ENCODE peak calls at places on chromosome 20, in eight cellular contexts. W, U, G, Y, V, C, L and X are unnamed samples.

GRCh38 chr20:22584922-22585785 is 782 bp upstream of the FOXA2 start:
- DNase-seq in W (no peak), U (no peak), G (no peak), Y (no peak), C (no peak), L (no peak), V (no peak), X (no peak)

GRCh38 chr20:50467618-50468373 is 42.4 kb upstream of the PTPN1 start:
- DNase-seq in V (no peak), G (peak), C (no peak), W (peak), U (peak), L (no peak), Y (no peak), X (peak)

GRCh38 chr20:57335392-57335791 is 5.8 kb downstream of the SPO11 start:
- DNase-seq in C (no peak), G (no peak), W (no peak), L (no peak), U (no peak), V (no peak), Y (no peak), X (peak)

GRCh38 chr20:24497851-24498250 is 28.4 kb downstream of the SYNDIG1 start:
- DNase-seq in G (no peak), C (no peak), Y (no peak), V (peak), L (no peak), W (peak), U (no peak), X (no peak)

GRCh38 chr20:41029150-41029872 is 689 bp downstream of the TOP1 start:
- DNase-seq in L (peak), V (peak), Y (peak), W (no peak), G (no peak), C (no peak), U (no peak), X (peak)

GRCh38 chr20:44776977-44777376 is 31.3 kb downstream of the KCNK15 start:
- DNase-seq in G (no peak), Y (no peak), U (no peak), C (no peak), W (peak), V (no peak), L (no peak), X (peak)

GRCh38 chr20:50695144-50695872 is 4.0 kb upstream of the RIPOR3 start:
- DNase-seq in L (no peak), U (no peak), Y (no peak), V (peak), C (no peak), G (no peak), W (no peak), X (no peak)

GRCh38 chr20:39880890-39881289 is 808.1 kb downstream of the MAFB start:
- DNase-seq in Y (no peak), C (no peak), W (no peak), V (no peak), L (no peak), U (no peak), G (no peak), X (peak)

GRCh38 chr20:38123021-38123587 is 42.0 kb downstream of the TGM2 start:
- DNase-seq in C (no peak), G (peak), U (no peak), V (peak), L (no peak), Y (peak), W (peak), X (no peak)

GRCh38 chr20:14488756-14489479 is 151.5 kb upstream of the FLRT3 start:
- DNase-seq in U (no peak), V (no peak), W (no peak), G (no peak), C (no peak), L (no peak), Y (no peak), X (no peak)

GRCh38 chr20:7758436-7758835 is 181.8 kb downstream of the HAO1 start:
- DNase-seq in L (no peak), U (no peak), V (no peak), Y (no peak), C (no peak), W (no peak), G (no peak), X (no peak)

GRCh38 chr20:64116016-64116415 is 8.7 kb upstream of the NPBWR2 start:
- DNase-seq in C (no peak), U (no peak), Y (peak), W (no peak), L (no peak), V (peak), G (peak), X (no peak)

GRCh38 chr20:22490287-22491187 is 93.8 kb downstream of the FOXA2 start:
- DNase-seq in W (no peak), C (peak), G (no peak), L (no peak), Y (no peak), U (no peak), V (peak), X (peak)

GRCh38 chr20:51460569-51461265 is 81.8 kb downstream of the NFATC2 start:
- DNase-seq in W (no peak), U (no peak), L (no peak), V (no peak), G (peak), Y (no peak), C (no peak), X (peak)

GRCh38 chr20:35515949-35516645 is 13.4 kb downstream of the C20orf173 start:
- DNase-seq in V (no peak), L (no peak), G (no peak), Y (no peak), W (peak), C (no peak), U (peak), X (peak)

GRCh38 chr20:13220857-13221297 is at the start of gene ISM1:
- DNase-seq in W (no peak), U (no peak), C (no peak), Y (no peak), V (no peak), G (no peak), L (no peak), X (no peak)

GRCh38 chr20:25236450-25237304 is 11.2 kb upstream of the PYGB start:
- DNase-seq in L (no peak), C (no peak), Y (no peak), W (no peak), U (no peak), V (no peak), G (no peak), X (no peak)

GRCh38 chr20:51447097-51447764 is 95.3 kb downstream of the NFATC2 start:
- DNase-seq in Y (peak), C (peak), L (peak), U (peak), V (peak), W (peak), G (peak), X (no peak)

GRCh38 chr20:35088231-35088794 is 4.3 kb downstream of the TRPC4AP start:
- DNase-seq in W (peak), C (no peak), V (no peak), Y (no peak), L (no peak), U (no peak), G (no peak), X (no peak)

GRCh38 chr20:56964886-56965285 is 301.6 kb downstream of the BMP7 start:
- DNase-seq in V (no peak), G (no peak), W (no peak), C (no peak), Y (no peak), U (no peak), L (no peak), X (no peak)

GRCh38 chr20:59515013-59515905 is 89.1 kb upstream of the PHACTR3 start:
- DNase-seq in V (no peak), C (peak), Y (peak), W (peak), U (peak), L (peak), G (no peak), X (peak)

GRCh38 chr20:13331536-13331935 is 110.5 kb downstream of the ISM1 start:
- DNase-seq in U (no peak), Y (no peak), L (no peak), V (no peak), C (no peak), G (no peak), W (no peak), X (no peak)

GRCh38 chr20:17189976-17190710 is 36.7 kb upstream of the PCSK2 start:
- DNase-seq in G (no peak), C (no peak), L (no peak), U (no peak), W (no peak), V (no peak), Y (no peak), X (no peak)

GRCh38 chr20:58927490-58928061 is 53.5 kb upstream of the NELFCD start:
- DNase-seq in U (no peak), W (no peak), G (no peak), C (no peak), L (no peak), Y (no peak), V (no peak), X (no peak)

GRCh38 chr20:2285193-2285592 is 10.6 kb upstream of the TGM3 start:
- DNase-seq in V (no peak), C (no peak), L (no peak), G (no peak), Y (no peak), U (no peak), W (no peak), X (no peak)
- H3K4me3 ChIP-seq in V (no peak), C (no peak), L (no peak), G (no peak), Y (no peak), U (no peak), W (no peak), X (no peak)

GRCh38 chr20:48767269-48767960 is 60.4 kb downstream of the PREX1 start:
- DNase-seq in G (no peak), W (no peak), L (no peak), U (no peak), V (no peak), Y (no peak), C (no peak), X (no peak)

GRCh38 chr20:48772183-48772976 is 55.4 kb downstream of the PREX1 start:
- DNase-seq in V (peak), Y (no peak), U (no peak), G (peak), L (peak), W (no peak), C (no peak), X (peak)

GRCh38 chr20:48770700-48771099 is 57.1 kb downstream of the PREX1 start:
- DNase-seq in W (no peak), L (no peak), V (no peak), U (no peak), C (no peak), G (no peak), Y (no peak), X (no peak)

GRCh38 chr20:48771542-48771941 is 56.3 kb downstream of the PREX1 start:
- DNase-seq in C (no peak), Y (no peak), L (no peak), U (no peak), G (no peak), W (no peak), V (no peak), X (peak)

GRCh38 chr20:48769111-48769879 is 58.5 kb downstream of the PREX1 start:
- DNase-seq in C (no peak), U (no peak), L (no peak), G (no peak), W (no peak), Y (no peak), V (no peak), X (peak)
- TF ChIP-seq POLR2A in C (no peak), U (no peak), L (no peak), G (no peak), W (no peak), Y (no peak), V (no peak), X (no peak)

DNA sequence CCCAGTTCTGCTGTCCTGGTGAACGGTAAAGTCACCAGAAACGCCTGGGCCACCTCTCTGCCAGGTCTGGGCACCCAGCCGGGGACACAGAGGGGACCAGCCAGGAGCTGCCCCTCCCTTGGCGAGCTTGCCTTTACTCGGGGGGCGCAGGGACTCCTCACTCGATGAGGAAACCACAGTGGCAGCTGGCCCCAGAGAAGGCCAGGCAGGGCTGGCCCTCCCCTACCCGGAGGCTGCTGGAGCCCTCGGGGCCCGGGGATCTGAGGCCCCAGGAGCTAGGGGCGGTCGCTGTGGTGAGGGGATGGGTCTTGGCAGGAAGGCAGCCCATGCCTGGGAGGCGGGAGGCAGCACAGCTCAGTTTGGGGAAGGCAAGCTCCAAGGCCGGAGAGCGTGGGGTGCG is 80.4 kb upstream of the SLCO4A1 start:
- DNase-seq in Y (no peak), V (no peak), C (no peak), W (no peak), U (no peak), L (no peak), G (no peak), X (no peak)
- H3K4me3 ChIP-seq in Y (no peak), V (no peak), C (no peak), W (no peak), U (no peak), L (no peak), G (no peak), X (no peak)

GRCh38 chr20:36862857-36863668 is 12.9 kb upstream of the TLDC2 start:
- DNase-seq in Y (no peak), C (no peak), U (no peak), L (no peak), V (no peak), G (no peak), W (no peak), X (no peak)
- TF ChIP-seq POLR2A in Y (peak), C (peak), U (peak), L (no peak), V (no peak), G (no peak), W (no peak), X (no peak)

GRCh38 chr20:1227121-1227582 is 1.3 kb downstream of the RAD21L1 start:
- DNase-seq in U (no peak), W (no peak), Y (no peak), L (no peak), G (no peak), C (no peak), V (no peak), X (peak)
- H3K4me3 ChIP-seq in U (peak), W (peak), Y (no peak), L (no peak), G (peak), C (no peak), V (no peak), X (no peak)

GRCh38 chr20:31514154-31515071 is at the start of gene HM13:
- DNase-seq in V (peak), U (peak), L (peak), G (peak), W (peak), C (peak), Y (peak), X (peak)
- TF ChIP-seq POLR2A in V (peak), U (peak), L (peak), G (peak), W (peak), C (peak), Y (peak), X (peak)